ENCODE peak calls at places on chromosomes 16 and 17, in four cellular contexts. T is uterus, W is heart left ventricle, E is Caco-2. C is an unnamed sample. For H3K27me3, the result is how much of the 10 kb centered on the place peaks cover.

GRCh38 chr16:50093607-50094570 is 28.1 kb downstream of the HEATR3 start:
- DNase-seq in T (peak), W (peak), E (no peak), C (peak)

GRCh38 chr17:9842057-9842758 is 16.5 kb downstream of the GLP2R start:
- DNase-seq in T (peak), W (no peak), E (no peak), C (peak)

GRCh38 chr16:85303354-85303883 is 191.1 kb upstream of the CIBAR2 start:
- DNase-seq in T (peak), W (peak), E (peak), C (peak)

GRCh38 chr17:48335858-48336500 is 94.0 kb downstream of the SKAP1 start:
- DNase-seq in T (no peak), W (no peak), E (peak), C (no peak)

GRCh38 chr17:3963214-3964201 is 729 bp downstream of the ATP2A3 start:
- DNase-seq in T (no peak), W (peak), E (no peak), C (peak)

GRCh38 chr16:1723450-1724147 is 17.6 kb downstream of the MAPK8IP3 start:
- DNase-seq in T (no peak), W (no peak), E (peak), C (peak)

GRCh38 chr16:22623351-22623781 is 112.7 kb downstream of the NPIPB5 start:
- DNase-seq in T (no peak), W (no peak), E (no peak), C (no peak)

GRCh38 chr17:19702231-19702641 is 14.1 kb downstream of the SLC47A2 start:
- DNase-seq in T (no peak), W (no peak), E (no peak), C (no peak)

GRCh38 chr16:85004587-85005205 is 6.6 kb downstream of the ZDHHC7 start:
- DNase-seq in T (peak), W (no peak), E (no peak), C (no peak)

GRCh38 chr17:58679263-58680037 is 12.4 kb downstream of the TEX14 start:
- DNase-seq in T (no peak), W (no peak), E (peak), C (no peak)

GRCh38 chr17:34370997-34371395 is 8.0 kb upstream of the CCL1 start:
- DNase-seq in T (no peak), W (no peak), E (no peak), C (no peak)

GRCh38 chr17:80426671-80427326 is 11.8 kb downstream of the ENDOV start:
- DNase-seq in T (peak), W (peak), E (peak), C (peak)

GRCh38 chr17:17541640-17542001 is 45.4 kb upstream of the RASD1 start:
- DNase-seq in T (no peak), W (no peak), E (no peak), C (no peak)

GRCh38 chr17:50329716-50330115 is 16.2 kb upstream of the XYLT2 start:
- DNase-seq in T (no peak), W (no peak), E (no peak), C (no peak)

GRCh38 chr16:28900601-28901000 is 22.3 kb downstream of the ATP2A1 start:
- DNase-seq in T (no peak), W (no peak), E (no peak), C (no peak)

GRCh38 chr16:4461250-4462085 is 13.0 kb downstream of the NMRAL1 start:
- DNase-seq in T (no peak), W (no peak), E (no peak), C (no peak)

GRCh38 chr16:89350701-89351380 is 133.3 kb downstream of the ZNF778 start:
- DNase-seq in T (no peak), W (no peak), E (no peak), C (no peak)

GRCh38 chr17:8608001-8608400 is 22.5 kb downstream of the MYH10 start:
- DNase-seq in T (no peak), W (no peak), E (no peak), C (no peak)

GRCh38 chr16:12157510-12158093 is 181.1 kb downstream of the SNX29 start:
- DNase-seq in T (no peak), W (no peak), E (no peak), C (no peak)

GRCh38 chr16:87712184-87712822 is 53.5 kb downstream of the KLHDC4 start:
- DNase-seq in T (no peak), W (no peak), E (no peak), C (peak)

GRCh38 chr17:16516594-16517018 is 24.6 kb upstream of the LRRC75A start:
- DNase-seq in T (peak), W (peak), E (peak), C (no peak)

GRCh38 chr17:680554-680953 is 34.1 kb downstream of the VPS53 start:
- DNase-seq in T (no peak), W (no peak), E (no peak), C (no peak)

GRCh38 chr16:67406111-67406593 is 10.1 kb downstream of the ZDHHC1 start:
- DNase-seq in T (peak), W (no peak), E (no peak), C (no peak)

GRCh38 chr17:48044851-48045250 is 3.3 kb upstream of the NFE2L1 start:
- DNase-seq in T (no peak), W (no peak), E (no peak), C (no peak)

GRCh38 chr17:58513391-58513912 is 986 bp downstream of the MTMR4 start:
- DNase-seq in T (no peak), W (no peak), E (no peak), C (no peak)

GRCh38 chr17:28959471-28959871 is 8.2 kb upstream of the PHF12 start:
- DNase-seq in T (no peak), W (no peak), E (no peak), C (no peak)

GRCh38 chr16:68695575-68695974 is 41.5 kb upstream of the CDH1 start:
- DNase-seq in T (no peak), W (no peak), E (no peak), C (no peak)
- H3K27me3 ChIP-seq in T (under half), W (under half), E (under half), C (under half)

DNA sequence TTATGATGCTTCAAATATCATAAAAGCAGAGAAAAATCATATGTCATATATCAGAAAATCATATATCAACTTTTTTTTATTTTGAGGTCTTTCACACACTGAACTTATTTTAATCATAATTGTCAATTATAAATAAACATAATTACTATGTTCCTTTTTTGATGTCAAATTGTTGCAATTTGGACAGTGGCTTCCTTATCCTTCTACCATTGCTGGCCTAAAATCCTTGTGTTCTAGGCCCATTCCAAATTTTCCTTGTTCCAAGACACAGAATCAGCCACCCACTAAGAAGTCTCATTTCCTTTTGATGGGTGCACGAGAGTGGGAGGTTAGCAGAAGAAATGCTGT is 28.9 kb downstream of the G6PC1 start:
- DNase-seq in T (no peak), W (no peak), E (no peak), C (no peak)
- TF ChIP-seq CTCF in T (no peak), W (peak), E (no peak), C (peak)

GRCh38 chr17:79322216-79323123 is 247.8 kb downstream of the ENGASE start:
- DNase-seq in T (no peak), W (no peak), E (no peak), C (no peak)

GRCh38 chr17:79323556-79323955 is 248.9 kb downstream of the ENGASE start:
- DNase-seq in T (no peak), W (no peak), E (no peak), C (no peak)

GRCh38 chr17:79317916-79318315 is 243.3 kb downstream of the ENGASE start:
- DNase-seq in T (no peak), W (no peak), E (no peak), C (no peak)

GRCh38 chr17:79316805-79317204 is 242.2 kb downstream of the ENGASE start:
- DNase-seq in T (no peak), W (no peak), E (no peak), C (no peak)

GRCh38 chr17:79320331-79320730 is 245.7 kb downstream of the ENGASE start:
- DNase-seq in T (no peak), W (no peak), E (no peak), C (no peak)
- H3K27me3 ChIP-seq in T (under half), W (under half), E (under half), C (under half)

GRCh38 chr17:27579897-27580321 is 51.1 kb upstream of the LGALS9 start:
- DNase-seq in T (no peak), W (no peak), E (no peak), C (no peak)
- TF ChIP-seq CTCF in T (no peak), W (no peak), E (no peak), C (no peak)